ENCODE peak calls at places on chromosomes 5 and 9, in ten cellular contexts. U is foreskin fibroblast, I is A673, C is cardiac fibroblast, H is IMR-90, Y is adrenal gland, Z is heart right ventricle, R is uterus, N is HFF-Myc, X is suprapubic skin. D is an unnamed sample.

GRCh38 chr9:101176384-101176783 is 147.9 kb downstream of the PLPPR1 start:
- DNase-seq in U (no peak), I (peak; percentile 29), C (no peak), H (no peak), Y (no peak), Z (no peak), R (no peak), N (no peak), X (no peak), D (no peak)

GRCh38 chr5:79831381-79831780 is 141.7 kb downstream of the CMYA5 start:
- DNase-seq in U (peak; percentile 18), I (peak; percentile 18), C (no peak), H (no peak), Y (no peak), Z (no peak), R (no peak), N (no peak), X (no peak), D (no peak)

GRCh38 chr5:172133359-172134029 is 54.5 kb downstream of the STK10 start:
- DNase-seq in U (peak; percentile 98), I (no peak), C (peak; percentile 90), H (peak; percentile 92), Y (peak; percentile 80), Z (no peak), R (no peak), N (peak; percentile 32), X (no peak), D (peak; percentile 84)

GRCh38 chr5:175305251-175305650 is 138.7 kb downstream of the DRD1 start:
- DNase-seq in U (no peak), I (no peak), C (no peak), H (no peak), Y (no peak), Z (no peak), R (no peak), N (no peak), X (no peak), D (no peak)

GRCh38 chr5:151739939-151740335 is 18.5 kb downstream of the ATOX1 start:
- DNase-seq in U (peak; percentile 93), I (peak; percentile 53), C (peak; percentile 90), H (peak; percentile 94), Y (peak; percentile 54), Z (no peak), R (no peak), N (peak; percentile 94), X (no peak), D (no peak)

GRCh38 chr5:74510476-74510875 is 130.1 kb downstream of the ENC1 start:
- DNase-seq in U (peak; percentile 72), I (no peak), C (no peak), H (no peak), Y (no peak), Z (no peak), R (no peak), N (no peak), X (no peak), D (no peak)

GRCh38 chr5:152288499-152288898 is 116.6 kb downstream of the NMUR2 start:
- DNase-seq in U (no peak), I (no peak), C (no peak), H (no peak), Y (peak; percentile 18), Z (peak; percentile 52), R (peak; percentile 31), N (no peak), X (no peak), D (peak; percentile 61)

GRCh38 chr5:179345429-179346321 is at the start of gene ADAMTS2:
- DNase-seq in U (peak; percentile 87), I (peak; percentile 29), C (peak; percentile 75), H (peak; percentile 56), Y (peak; percentile 35), Z (peak; percentile 74), R (peak; percentile 80), N (no peak), X (peak; percentile 88), D (no peak)

DNA sequence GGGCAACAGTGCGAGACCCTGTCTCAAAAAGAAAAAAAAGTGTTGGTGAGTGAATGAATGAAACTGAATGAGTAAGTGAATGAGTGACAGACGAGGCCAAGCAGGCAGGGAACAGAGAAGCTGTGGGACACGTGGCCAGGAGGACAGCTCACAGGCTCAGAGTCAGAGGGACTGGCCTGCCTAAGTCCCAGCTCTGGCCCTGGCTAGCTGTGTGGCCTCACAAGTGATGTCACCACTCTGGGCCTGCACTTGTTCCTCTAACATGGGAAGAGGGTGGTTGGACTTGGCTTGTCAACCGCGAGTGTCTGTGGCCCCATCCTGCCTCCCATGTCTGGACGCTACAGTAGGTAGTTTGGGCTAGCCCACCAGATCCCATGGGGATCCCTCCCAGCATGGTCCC is 4.7 kb upstream of the PLPP7 start:
- DNase-seq in U (no peak), I (no peak), C (no peak), H (no peak), Y (no peak), Z (no peak), R (no peak), N (no peak), X (no peak), D (no peak)
- H3K4me3 ChIP-seq in U (no peak overlapping the region), I (no peak overlapping the region), C (no peak overlapping the region), H (no peak overlapping the region), Y (no peak overlapping the region), Z (no peak overlapping the region), R (no peak overlapping the region), N (no peak overlapping the region), X (no peak overlapping the region), D (no peak overlapping the region)

DNA sequence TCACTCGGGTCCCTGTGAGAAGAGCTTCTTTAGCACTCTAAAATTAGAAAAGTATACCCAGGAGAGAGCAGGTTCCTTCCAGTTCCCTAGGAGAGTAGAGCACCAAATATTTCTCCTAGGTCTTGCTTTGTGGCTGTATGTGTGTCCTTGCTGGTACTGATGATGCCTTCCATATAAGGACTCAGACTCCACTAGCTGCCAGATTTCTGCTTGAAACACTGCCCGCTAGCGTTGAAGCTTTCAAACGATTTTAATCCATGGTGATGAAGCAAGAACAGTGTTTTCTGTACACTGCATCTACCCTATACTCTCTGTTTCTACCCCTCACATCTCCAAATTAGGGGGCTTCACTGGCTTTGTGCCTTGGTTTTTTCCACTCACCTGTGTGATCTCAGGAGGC is 2.4 kb upstream of the SMC2 start:
- DNase-seq in U (no peak), I (peak; percentile 11), C (peak; percentile 40), H (peak; percentile 78), Y (peak; percentile 40), Z (no peak), R (peak; percentile 21), N (no peak), X (no peak), D (peak; percentile 61)
- H3K4me3 ChIP-seq in U (no peak overlapping the region), I (no peak overlapping the region), C (no peak overlapping the region), H (peak overlapping the region; percentile 6), Y (no peak overlapping the region), Z (peak overlapping the region; percentile 0), R (peak overlapping the region; percentile 8), N (no peak overlapping the region), X (no peak overlapping the region), D (no peak overlapping the region)

GRCh38 chr5:113201715-113202114 is 225.1 kb downstream of the DCP2 start:
- DNase-seq in U (no peak), I (peak; percentile 3), C (no peak), H (no peak), Y (no peak), Z (no peak), R (no peak), N (no peak), X (no peak), D (no peak)

GRCh38 chr5:113202904-113203716 is 226.5 kb downstream of the DCP2 start:
- DNase-seq in U (no peak), I (no peak), C (peak; percentile 83), H (peak; percentile 63), Y (no peak), Z (peak; percentile 79), R (no peak), N (no peak), X (peak; percentile 82), D (peak; percentile 92)

GRCh38 chr5:113204525-113205161 is 228.0 kb downstream of the DCP2 start:
- DNase-seq in U (peak; percentile 90), I (no peak), C (peak; percentile 78), H (peak; percentile 64), Y (peak; percentile 35), Z (peak; percentile 38), R (peak; percentile 62), N (no peak), X (peak; percentile 87), D (peak; percentile 75)

GRCh38 chr5:113205807-113206206 is 229.0 kb downstream of the TSSK1B start:
- DNase-seq in U (no peak), I (no peak), C (no peak), H (no peak), Y (no peak), Z (no peak), R (no peak), N (no peak), X (no peak), D (no peak)

DNA sequence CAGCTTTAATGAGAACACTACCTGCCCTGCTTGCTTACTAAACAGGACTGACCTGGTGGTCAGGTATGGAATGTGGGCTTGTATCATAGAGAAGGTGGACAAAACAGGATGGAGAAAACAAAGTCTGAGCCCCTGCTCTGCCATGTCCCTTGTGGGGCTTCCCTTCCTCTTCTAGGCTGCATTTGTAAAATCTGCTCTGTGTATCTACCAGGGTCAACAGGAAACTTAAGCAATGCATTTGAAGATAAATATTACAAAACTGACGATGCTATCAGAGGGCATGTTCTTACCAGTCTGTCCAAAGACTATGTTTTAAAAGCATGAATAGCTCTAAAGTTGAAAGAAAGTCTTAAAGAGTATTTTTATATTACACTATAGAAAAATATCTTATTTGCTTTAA is 228.7 kb downstream of the DCP2 start:
- DNase-seq in U (no peak), I (no peak), C (no peak), H (no peak), Y (no peak), Z (no peak), R (no peak), N (no peak), X (no peak), D (no peak)
- H3K4me3 ChIP-seq in U (no peak overlapping the region), I (no peak overlapping the region), C (no peak overlapping the region), H (no peak overlapping the region), Y (no peak overlapping the region), Z (no peak overlapping the region), R (no peak overlapping the region), N (no peak overlapping the region), X (no peak overlapping the region), D (no peak overlapping the region)

GRCh38 chr5:89698028-89698427 is 711.5 kb downstream of the CETN3 start:
- DNase-seq in U (no peak), I (no peak), C (no peak), H (no peak), Y (no peak), Z (no peak), R (no peak), N (no peak), X (no peak), D (no peak)

GRCh38 chr5:89690331-89690730 is 719.2 kb downstream of the CETN3 start:
- DNase-seq in U (no peak), I (no peak), C (no peak), H (no peak), Y (no peak), Z (no peak), R (no peak), N (no peak), X (no peak), D (no peak)

GRCh38 chr5:89695371-89695770 is 714.2 kb downstream of the CETN3 start:
- DNase-seq in U (no peak), I (no peak), C (no peak), H (no peak), Y (no peak), Z (no peak), R (no peak), N (no peak), X (no peak), D (no peak)

GRCh38 chr5:89697581-89697980 is 712.0 kb downstream of the CETN3 start:
- DNase-seq in U (no peak), I (no peak), C (no peak), H (no peak), Y (no peak), Z (no peak), R (no peak), N (no peak), X (no peak), D (no peak)

DNA sequence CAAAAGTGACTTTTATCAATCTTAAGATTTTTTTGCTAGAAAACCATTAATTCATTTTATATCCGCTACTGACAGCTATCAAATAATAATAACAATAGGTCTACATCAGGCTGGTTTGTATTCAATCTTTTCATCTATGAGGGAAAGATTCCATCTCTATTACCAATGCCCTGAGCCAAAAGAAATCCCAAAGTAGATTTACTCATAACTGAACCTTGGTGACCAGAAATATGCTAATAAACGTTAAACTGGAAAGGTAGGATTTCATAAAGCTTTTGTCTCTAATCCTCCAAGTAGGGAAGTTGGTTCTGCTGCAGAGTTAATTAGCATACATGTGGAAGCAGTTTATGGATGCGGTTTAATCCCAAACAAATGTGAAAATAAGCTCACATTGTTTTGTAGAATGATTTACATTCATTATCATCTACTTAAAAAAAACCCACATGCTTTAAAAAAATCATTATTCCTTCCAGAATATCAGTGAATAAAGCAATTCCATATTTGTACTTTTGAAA is 715.5 kb downstream of the CETN3 start:
- DNase-seq in U (no peak), I (peak; percentile 58), C (no peak), H (no peak), Y (no peak), Z (no peak), R (no peak), N (no peak), X (no peak), D (no peak)
- H3K4me3 ChIP-seq in U (no peak overlapping the region), I (no peak overlapping the region), C (no peak overlapping the region), H (no peak overlapping the region), Y (no peak overlapping the region), Z (no peak overlapping the region), R (no peak overlapping the region), N (no peak overlapping the region), X (no peak overlapping the region), D (no peak overlapping the region)